ENCODE peak calls at places on chromosomes 13 and 19, in five cellular contexts. V, L, C, O and Q are unnamed samples.

GRCh38 chr19:1799695-1800342 is 12.3 kb downstream of the ATP8B3 start:
- DNase-seq in V (no peak), L (no peak), C (no peak), O (no peak), Q (no peak)

GRCh38 chr13:30796833-30797601 is 61.7 kb downstream of the ALOX5AP start:
- DNase-seq in V (no peak), L (no peak), C (no peak), O (no peak), Q (no peak)

GRCh38 chr13:46197299-46197975 is 14.3 kb upstream of the LRRC63 start:
- DNase-seq in V (no peak), O (no peak), C (no peak), L (no peak), Q (no peak)

GRCh38 chr19:7333198-7334118 is 15.3 kb upstream of the ARHGEF18 start:
- DNase-seq in C (no peak), V (no peak), L (no peak), O (no peak), Q (no peak)

GRCh38 chr19:7998081-7998480 is 7.4 kb downstream of the ELAVL1 start:
- DNase-seq in V (no peak), L (no peak), C (no peak), O (no peak), Q (no peak)

GRCh38 chr13:55199132-55199531 is 1941.6 kb upstream of the PRR20A start:
- DNase-seq in L (no peak), O (peak; percentile 25), V (no peak), C (no peak), Q (no peak)

GRCh38 chr19:14369399-14370168 is 11.7 kb upstream of the ADGRE5 start:
- DNase-seq in C (no peak), O (no peak), L (peak; percentile 31), V (peak; percentile 91), Q (peak; percentile 89)

GRCh38 chr19:11797491-11797890 is 832 bp upstream of the ZNF491 start:
- DNase-seq in V (peak; percentile 57), L (peak; percentile 79), O (peak; percentile 66), C (peak; percentile 77), Q (peak; percentile 78)

GRCh38 chr19:507286-508203 is at the start of gene TPGS1:
- DNase-seq in O (peak; percentile 94), C (peak; percentile 100), V (peak; percentile 61), L (peak; percentile 73), Q (peak; percentile 73)

GRCh38 chr13:83620535-83621220 is 261.6 kb downstream of the SLITRK1 start:
- DNase-seq in O (no peak), L (no peak), V (no peak), C (peak; percentile 1), Q (no peak)

GRCh38 chr19:45275370-45275971 is 24.4 kb downstream of the MARK4 start:
- DNase-seq in O (peak; percentile 82), L (no peak), C (no peak), V (no peak), Q (no peak)

DNA sequence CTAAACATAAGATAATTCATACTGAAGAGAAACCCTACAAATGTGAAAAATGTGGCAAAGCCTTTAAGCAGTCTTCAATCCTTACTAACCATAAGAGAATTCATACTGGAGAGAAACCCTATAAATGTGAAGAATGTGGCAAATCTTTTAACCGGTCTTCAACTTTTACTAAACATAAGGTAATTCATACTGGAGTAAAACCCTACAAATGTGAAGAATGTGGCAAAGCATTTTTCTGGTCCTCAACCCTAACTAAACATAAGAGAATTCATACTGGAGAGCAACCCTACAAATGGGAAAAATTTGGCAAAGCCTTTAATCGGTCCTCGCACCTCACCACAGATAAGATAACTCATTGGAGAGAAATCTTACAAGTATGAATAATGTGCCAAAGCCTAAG is 40.6 kb downstream of the ZNF254 start:
- DNase-seq in V (no peak), C (no peak), L (no peak), O (no peak), Q (no peak)
- H3K9me3 ChIP-seq in V (peaks cover 47% of the 10 kb centered on the region), C (peaks cover 16% of the 10 kb centered on the region), L (peaks cover 16% of the 10 kb centered on the region), O (peaks cover 40% of the 10 kb centered on the region), Q (peaks cover 6% of the 10 kb centered on the region)

DNA sequence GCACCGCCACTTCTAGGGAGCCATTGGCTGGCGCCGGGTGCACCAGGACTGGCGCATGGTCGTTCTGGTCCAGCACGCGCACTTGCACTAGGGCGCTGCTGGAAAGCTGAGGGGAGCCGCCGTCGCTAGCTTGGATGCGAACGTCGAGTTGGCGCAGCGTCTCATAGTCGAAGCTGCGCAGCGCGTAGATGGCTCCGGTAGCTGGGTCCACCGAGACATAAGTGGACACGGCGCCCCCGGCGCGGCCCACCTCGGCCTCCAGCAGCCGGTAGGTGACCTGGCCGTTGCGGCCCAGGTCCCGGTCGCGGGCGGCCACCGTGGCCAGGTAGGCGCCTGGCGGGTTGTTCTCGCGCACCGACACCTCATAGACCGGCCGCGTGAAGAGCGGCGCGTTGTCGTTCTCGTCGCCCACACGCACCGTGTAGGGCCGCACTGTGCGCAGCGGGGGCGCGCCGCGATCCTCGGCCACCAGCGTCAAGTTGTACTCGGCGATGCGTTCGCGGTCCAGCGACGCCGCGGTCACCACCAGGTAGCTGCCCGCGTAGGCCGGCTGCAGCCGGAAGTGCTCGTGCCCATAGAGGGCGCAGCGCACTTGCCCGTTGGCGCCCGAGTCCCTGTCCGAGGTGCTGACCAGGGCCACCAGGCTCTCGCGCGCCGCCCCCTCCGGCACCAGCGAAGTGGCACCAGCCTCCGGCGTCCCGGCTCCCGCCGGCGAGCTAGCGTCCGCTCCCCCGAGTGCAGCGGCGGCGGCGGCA is 1.7 kb downstream of the PCDH8 start:
- DNase-seq in L (no peak), C (no peak), O (peak; percentile 81), V (no peak), Q (no peak)
- H3K9me3 ChIP-seq in L (no peaks in the 10 kb centered on the region), C (peaks cover 40% of the 10 kb centered on the region), O (no peaks in the 10 kb centered on the region), V (no peaks in the 10 kb centered on the region), Q (no peaks in the 10 kb centered on the region)

DNA sequence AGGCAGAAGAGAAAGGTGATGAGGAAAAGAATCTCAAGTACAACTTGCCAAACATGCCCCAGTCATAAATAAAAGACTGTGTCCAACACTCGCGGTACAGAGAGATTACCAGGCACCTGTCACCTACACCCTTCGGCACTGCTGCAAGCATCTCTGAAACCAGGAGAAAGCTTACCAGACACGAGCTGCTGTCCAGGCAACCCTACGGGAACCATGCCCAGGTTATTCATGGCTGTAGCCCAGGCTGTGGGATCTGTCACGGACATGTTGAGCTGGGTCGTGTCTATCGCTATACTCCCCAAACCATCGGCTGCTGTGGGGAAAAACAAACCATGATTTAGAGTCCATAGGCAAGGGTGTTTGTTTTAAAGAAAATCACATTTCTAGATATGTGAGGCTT is 375.0 kb downstream of the ENOX1 start:
- DNase-seq in V (no peak), C (no peak), L (no peak), O (no peak), Q (no peak)
- H3K9me3 ChIP-seq in V (no peaks in the 10 kb centered on the region), C (peaks cover 13% of the 10 kb centered on the region), L (no peaks in the 10 kb centered on the region), O (no peaks in the 10 kb centered on the region), Q (no peaks in the 10 kb centered on the region)

GRCh38 chr19:22605275-22606211 is 28.6 kb upstream of the ZNF492 start:
- DNase-seq in V (no peak), L (no peak), O (no peak), C (no peak), Q (no peak)
- H3K9me3 ChIP-seq in V (no peaks in the 10 kb centered on the region), L (peaks cover 1% of the 10 kb centered on the region), O (no peaks in the 10 kb centered on the region), C (peaks cover 93% of the 10 kb centered on the region), Q (no peaks in the 10 kb centered on the region)

GRCh38 chr19:23439623-23440022 is 44.4 kb upstream of the ZNF91 start:
- DNase-seq in V (no peak), C (no peak), L (peak; percentile 31), O (peak; percentile 47), Q (no peak)
- H3K9me3 ChIP-seq in V (no peaks in the 10 kb centered on the region), C (peaks cover 30% of the 10 kb centered on the region), L (no peaks in the 10 kb centered on the region), O (peaks cover 2% of the 10 kb centered on the region), Q (no peaks in the 10 kb centered on the region)

GRCh38 chr19:44182145-44182544 is 17.2 kb downstream of the ZNF226 start:
- DNase-seq in V (no peak), O (no peak), C (no peak), L (no peak), Q (no peak)
- H3K9me3 ChIP-seq in V (peaks cover 25% of the 10 kb centered on the region), O (no peaks in the 10 kb centered on the region), C (peaks cover 9% of the 10 kb centered on the region), L (peaks cover 2% of the 10 kb centered on the region), Q (peaks cover 3% of the 10 kb centered on the region)

DNA sequence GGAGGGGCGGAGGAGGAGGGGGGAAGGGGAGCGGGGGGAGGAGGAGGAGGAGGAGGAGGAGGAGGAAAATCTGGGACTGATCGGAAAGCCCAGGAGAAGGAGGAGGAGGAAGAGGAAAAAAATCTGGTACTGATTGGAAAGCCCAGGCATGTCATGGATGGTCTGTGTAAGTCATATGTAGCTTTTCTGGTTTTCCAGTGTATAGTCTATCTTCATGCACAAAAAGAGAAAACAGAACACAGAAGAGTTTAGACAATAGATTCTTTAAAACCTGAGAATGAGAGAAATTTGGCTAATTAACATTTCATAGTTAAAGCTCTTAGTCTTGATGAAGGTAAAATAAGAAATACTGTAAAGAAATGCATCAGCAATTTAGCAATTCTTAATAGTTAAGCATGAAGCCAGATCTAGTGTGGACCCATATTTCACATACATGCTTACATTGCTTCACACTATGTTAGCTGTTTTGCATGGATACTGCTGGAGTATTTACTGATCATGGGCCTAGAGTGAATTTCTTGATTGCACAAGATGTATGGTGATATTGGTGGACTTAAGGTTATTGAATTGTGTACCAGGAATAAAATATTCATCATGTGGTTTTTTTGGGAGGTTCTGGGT is 41.5 kb downstream of the SUCLA2 start:
- DNase-seq in V (no peak), O (no peak), L (no peak), C (no peak), Q (no peak)
- H3K9me3 ChIP-seq in V (no peaks in the 10 kb centered on the region), O (peaks cover 32% of the 10 kb centered on the region), L (peaks cover 2% of the 10 kb centered on the region), C (peaks cover 9% of the 10 kb centered on the region), Q (no peaks in the 10 kb centered on the region)

GRCh38 chr19:15813916-15814315 is 1.5 kb downstream of the OR10H1 start:
- DNase-seq in L (no peak), C (no peak), O (no peak), V (no peak), Q (no peak)

GRCh38 chr19:15811476-15811875 is 4.0 kb downstream of the OR10H1 start:
- DNase-seq in L (no peak), V (no peak), O (no peak), C (no peak), Q (no peak)

GRCh38 chr19:15812059-15812722 is 3.3 kb downstream of the OR10H1 start:
- DNase-seq in L (no peak), C (no peak), V (peak; percentile 25), O (no peak), Q (peak; percentile 36)

GRCh38 chr19:15810335-15810734 is 5.1 kb downstream of the OR10H1 start:
- DNase-seq in O (no peak), C (no peak), L (peak; percentile 44), V (no peak), Q (no peak)

GRCh38 chr19:15815306-15815705 is at the start of gene OR10H1:
- DNase-seq in C (no peak), V (no peak), O (no peak), L (no peak), Q (no peak)
- H3K9me3 ChIP-seq in C (peaks cover 4% of the 10 kb centered on the region), V (no peaks in the 10 kb centered on the region), O (no peaks in the 10 kb centered on the region), L (no peaks in the 10 kb centered on the region), Q (no peaks in the 10 kb centered on the region)

DNA sequence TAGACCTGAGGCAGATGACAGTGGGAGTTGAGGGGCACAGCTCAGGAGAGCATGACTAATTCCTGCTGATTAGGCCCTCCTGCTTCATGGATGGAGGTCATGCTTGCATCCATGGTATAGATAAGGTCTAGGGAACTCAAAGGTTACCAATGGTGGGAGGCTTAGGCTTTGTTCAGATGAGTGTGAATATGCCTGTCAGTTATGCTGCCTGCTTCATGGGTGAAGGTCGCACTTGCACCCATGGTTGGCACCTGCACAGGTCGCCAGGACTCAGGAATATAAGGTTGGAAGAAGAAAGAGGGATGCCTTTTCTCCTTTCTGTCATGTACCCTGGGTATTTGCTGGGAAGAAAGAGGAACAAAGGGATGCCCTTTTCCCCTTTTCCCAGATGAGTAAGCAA is 53.4 kb upstream of the GJB6 start:
- DNase-seq in V (no peak), L (no peak), O (no peak), C (no peak), Q (no peak)
- H3K9me3 ChIP-seq in V (peaks cover 17% of the 10 kb centered on the region), L (no peaks in the 10 kb centered on the region), O (peaks cover 13% of the 10 kb centered on the region), C (peaks cover 36% of the 10 kb centered on the region), Q (peaks cover 14% of the 10 kb centered on the region)

GRCh38 chr19:56822755-56823154 is 17.8 kb downstream of the PEG3 start:
- DNase-seq in V (no peak), L (no peak), C (no peak), O (no peak), Q (no peak)
- H3K9me3 ChIP-seq in V (no peaks in the 10 kb centered on the region), L (no peaks in the 10 kb centered on the region), C (peaks cover 57% of the 10 kb centered on the region), O (peaks cover 4% of the 10 kb centered on the region), Q (no peaks in the 10 kb centered on the region)